ENCODE peak calls at places on chromosome 3, in seven cellular contexts. X is retina; W is CMK; C is aorta; H is frontal cortex; Q is stimulated activated CD4-positive, alpha-beta T cell treated with anti-CD3 and anti-CD28 coated beads, Interleukin-4, amount 100 ng/mL, for 48 hours; L is activated gamma-delta T cell treated with anti-CD3 and anti-CD28 coated beads, Interleukin-2, amount 50 U/mL, for 16 hours. N is an unnamed sample.
A peak's percentile ranks its signal among the peaks of the same experiment; 100 is the strongest.

GRCh38 chr3:124041553-124041952 is 49.6 kb upstream of the ROPN1 start:
- DNase-seq in C (no peak), X (no peak), H (no peak), W (no peak), L (no peak), Q (no peak), N (no peak)

GRCh38 chr3:45807645-45808540 is 11.6 kb upstream of the SLC6A20 start:
- DNase-seq in H (no peak), L (no peak), Q (no peak), W (no peak), X (peak; percentile 28), C (no peak), N (no peak)

GRCh38 chr3:21310176-21310575 is 440.8 kb downstream of the ZNF385D start:
- DNase-seq in W (no peak), L (no peak), H (no peak), Q (no peak), C (no peak), X (no peak), N (no peak)

GRCh38 chr3:105996781-105997180 is 128.0 kb upstream of the CBLB start:
- DNase-seq in X (no peak), H (no peak), W (no peak), C (no peak), Q (no peak), L (no peak), N (no peak)

GRCh38 chr3:78751266-78751665 is 1016.5 kb downstream of the ROBO1 start:
- DNase-seq in H (no peak), X (no peak), L (no peak), Q (no peak), C (no peak), W (no peak), N (no peak)

GRCh38 chr3:8793242-8793641 is 23.8 kb upstream of the OXTR start:
- DNase-seq in L (no peak), W (no peak), Q (no peak), H (no peak), X (no peak), C (no peak), N (no peak)

GRCh38 chr3:182746959-182747358 is 46.3 kb upstream of the ATP11B start:
- DNase-seq in Q (no peak), X (no peak), L (no peak), C (no peak), W (no peak), H (no peak), N (no peak)

GRCh38 chr3:146626384-146627122 is 21.4 kb upstream of the PLSCR5 start:
- DNase-seq in W (no peak), C (no peak), X (no peak), Q (no peak), H (no peak), L (no peak), N (no peak)

GRCh38 chr3:53267766-53268165 is 11.9 kb upstream of the TKT start:
- DNase-seq in H (no peak), X (no peak), Q (no peak), W (no peak), L (no peak), C (no peak), N (no peak)

GRCh38 chr3:15291589-15292541 is 40.5 kb downstream of the SH3BP5 start:
- DNase-seq in L (peak; percentile 52), H (no peak), C (no peak), X (no peak), Q (peak; percentile 50), W (no peak), N (no peak)

GRCh38 chr3:127037423-127037841 is 54.5 kb downstream of the PLXNA1 start:
- DNase-seq in H (no peak), Q (no peak), W (no peak), C (peak; percentile 43), L (no peak), X (no peak), N (no peak)

GRCh38 chr3:42717311-42717710 is 14.7 kb upstream of the HHATL start:
- DNase-seq in C (no peak), L (no peak), W (no peak), H (no peak), Q (no peak), X (no peak), N (no peak)

GRCh38 chr3:48215019-48215418 is 8.3 kb upstream of the CAMP start:
- DNase-seq in X (no peak), W (no peak), H (no peak), L (no peak), Q (no peak), C (peak; percentile 61), N (peak; percentile 72)

GRCh38 chr3:182465301-182466185 is 327.8 kb upstream of the ATP11B start:
- DNase-seq in C (no peak), Q (no peak), W (no peak), H (no peak), X (no peak), L (no peak), N (no peak)

GRCh38 chr3:197406266-197406665 is 107.9 kb upstream of the DLG1 start:
- DNase-seq in X (no peak), C (peak; percentile 73), W (no peak), L (no peak), H (peak; percentile 53), Q (no peak), N (peak; percentile 84)

GRCh38 chr3:120280566-120280965 is 4.5 kb downstream of the GPR156 start:
- DNase-seq in H (no peak), L (no peak), X (no peak), C (no peak), W (no peak), Q (no peak), N (no peak)

GRCh38 chr3:146142757-146143156 is 18.2 kb downstream of the PLOD2 start:
- DNase-seq in X (peak; percentile 43), L (no peak), Q (no peak), W (no peak), H (no peak), C (no peak), N (no peak)

GRCh38 chr3:11238880-11239279 is 33.3 kb upstream of the ATG7 start:
- DNase-seq in W (no peak), Q (no peak), H (no peak), L (no peak), X (no peak), C (no peak), N (no peak)

GRCh38 chr3:49278548-49278947 is 1.5 kb upstream of the C3orf62 start:
- DNase-seq in C (no peak), W (no peak), Q (no peak), X (no peak), L (no peak), H (no peak), N (no peak)

GRCh38 chr3:34219556-34219955 is 421.1 kb downstream of the PDCD6IP start:
- DNase-seq in Q (no peak), X (no peak), H (no peak), L (no peak), W (no peak), C (no peak), N (no peak)

N was measured in right cardiac atrium.